ENCODE peak calls at places on chromosomes 4 and X, in six cellular contexts. J is cardiac fibroblast, B is endothelial cell, F is omental fat pad, R is neural crest cell, W is colonic mucosa. V is an unnamed sample.

GRCh38 chr4:797066-797465 is 28.9 kb downstream of the CPLX1 start:
- DNase-seq in J (no peak), B (no peak), F (no peak), R (no peak), W (no peak), V (peak)

GRCh38 chr4:122666527-122667245 is 45.8 kb upstream of the IL21 start:
- DNase-seq in J (peak), B (no peak), F (no peak), R (no peak), W (no peak), V (no peak)

GRCh38 chr4:106502106-106502699 is 133.6 kb upstream of the GIMD1 start:
- DNase-seq in J (peak), B (peak), F (peak), R (peak), W (peak), V (peak)

GRCh38 chrX:94751611-94752010 is 1077.6 kb downstream of the FAM133A start:
- DNase-seq in J (no peak), B (no peak), F (no peak), R (no peak), W (no peak), V (no peak)

GRCh38 chr4:41600243-41600642 is 62.3 kb downstream of the LIMCH1 start:
- DNase-seq in J (peak), B (no peak), F (no peak), R (no peak), W (no peak), V (no peak)

GRCh38 chrX:78643106-78643505 is 16.0 kb downstream of the RTL3 start:
- DNase-seq in J (no peak), B (no peak), F (no peak), R (no peak), W (no peak), V (no peak)

GRCh38 chr4:162849922-162850321 is 316.8 kb downstream of the NAF1 start:
- DNase-seq in J (no peak), B (no peak), F (no peak), R (no peak), W (no peak), V (no peak)

GRCh38 chr4:67134616-67135015 is 410.7 kb downstream of the CENPC start:
- DNase-seq in J (no peak), B (no peak), F (no peak), R (no peak), W (no peak), V (no peak)

GRCh38 chr4:8856835-8857590 is 14.6 kb downstream of the HMX1 start:
- DNase-seq in J (no peak), B (no peak), F (no peak), R (no peak), W (no peak), V (no peak)

GRCh38 chr4:144340931-144341330 is 200.4 kb upstream of the GYPA start:
- DNase-seq in J (no peak), B (no peak), F (no peak), R (no peak), W (no peak), V (no peak)

GRCh38 chrX:154505726-154506125 is 10.3 kb downstream of the FAM3A start:
- DNase-seq in J (peak), B (no peak), F (no peak), R (no peak), W (no peak), V (no peak)

GRCh38 chr4:99161700-99162099 is 17.6 kb upstream of the ADH4 start:
- DNase-seq in J (no peak), B (no peak), F (no peak), R (no peak), W (no peak), V (no peak)

GRCh38 chrX:107226766-107227165 is 20.4 kb downstream of the DNAAF6 start:
- DNase-seq in J (no peak), B (no peak), F (no peak), R (no peak), W (no peak), V (no peak)

GRCh38 chrX:40449396-40449795 is 131.4 kb upstream of the ATP6AP2 start:
- DNase-seq in J (no peak), B (no peak), F (no peak), R (no peak), W (no peak), V (no peak)

GRCh38 chr4:53693909-53694308 is 102.6 kb upstream of the LNX1 start:
- DNase-seq in J (no peak), B (no peak), F (no peak), R (no peak), W (no peak), V (no peak)

GRCh38 chr4:102554482-102554881 is 53.3 kb downstream of the NFKB1 start:
- DNase-seq in J (peak), B (no peak), F (no peak), R (no peak), W (no peak), V (no peak)

GRCh38 chr4:15695240-15695699 is 7.6 kb upstream of the BST1 start:
- DNase-seq in J (peak), B (no peak), F (no peak), R (no peak), W (no peak), V (no peak)

GRCh38 chrX:154900323-154900722 is 14.2 kb downstream of the F8A1 start:
- DNase-seq in J (no peak), B (no peak), F (no peak), R (no peak), W (no peak), V (no peak)

GRCh38 chrX:47481160-47481559 is 1.9 kb downstream of the ZNF41 start:
- DNase-seq in J (no peak), B (no peak), F (no peak), R (no peak), W (no peak), V (no peak)

GRCh38 chr4:88812420-88812819 is 114.8 kb upstream of the NAP1L5 start:
- DNase-seq in J (no peak), B (no peak), F (no peak), R (no peak), W (no peak), V (no peak)

GRCh38 chr4:128275351-128275750 is 12.3 kb downstream of the PGRMC2 start:
- DNase-seq in J (peak), B (no peak), F (no peak), R (no peak), W (no peak), V (no peak)

GRCh38 chr4:905485-906214 is 26.5 kb downstream of the GAK start:
- DNase-seq in J (no peak), B (no peak), F (no peak), R (no peak), W (no peak), V (no peak)

GRCh38 chrX:105876658-105877057 is 54.3 kb downstream of the NRK start:
- DNase-seq in J (peak), B (no peak), F (no peak), R (no peak), W (no peak), V (no peak)